ENCODE peak calls at places on chromosomes 13 and 19, in ten cellular contexts. T is foreskin fibroblast, P is uterus, U is HFF-Myc, H is upper lobe of right lung, K is cardiac muscle cell, S is SK-N-SH, W is stomach, D is nephron progenitor cell, A is HFFc6. C is an unnamed sample.

GRCh38 chr19:46426506-46427162 is 2.1 kb downstream of the PNMA8C start:
- DNase-seq in P (peak), K (peak), D (peak), S (peak), T (peak), W (peak), U (peak), H (peak), A (peak), C (peak)

GRCh38 chr19:29666634-29667389 is 1.6 kb downstream of the PLEKHF1 start:
- DNase-seq in A (peak), H (peak), W (peak), U (no peak), S (no peak), K (peak), P (peak), D (peak), T (peak), C (no peak)

GRCh38 chr19:17107546-17108452 is 32.2 kb downstream of the MYO9B start:
- DNase-seq in S (peak), W (peak), T (peak), H (peak), D (peak), K (no peak), U (peak), A (peak), P (peak), C (no peak)

GRCh38 chr13:36673838-36674326 is at the start of gene SERTM1:
- DNase-seq in S (peak), H (peak), D (peak), W (no peak), A (no peak), P (peak), T (no peak), U (no peak), K (peak), C (no peak)

GRCh38 chr19:46404039-46404883 is 9.1 kb downstream of the CCDC8 start:
- DNase-seq in D (peak), H (no peak), A (no peak), T (peak), P (peak), S (no peak), W (peak), U (no peak), K (peak), C (no peak)

GRCh38 chr19:1748115-1748702 is 5.1 kb upstream of the ONECUT3 start:
- DNase-seq in S (no peak), U (no peak), K (no peak), P (no peak), H (no peak), W (peak), D (no peak), T (no peak), A (no peak), C (peak)

GRCh38 chr13:50291611-50292010 is 276.4 kb downstream of the KCNRG start:
- DNase-seq in H (no peak), A (no peak), T (no peak), W (no peak), S (no peak), K (no peak), P (no peak), D (no peak), U (no peak), C (no peak)

GRCh38 chr19:38004505-38005223 is 97.7 kb downstream of the SIPA1L3 start:
- DNase-seq in D (peak), K (peak), U (peak), A (peak), S (peak), P (peak), H (peak), T (peak), W (peak), C (peak)

GRCh38 chr19:33377586-33378475 is 4.3 kb downstream of the CEBPG start:
- DNase-seq in D (no peak), H (no peak), A (no peak), T (peak), U (no peak), S (no peak), K (no peak), P (no peak), W (no peak), C (no peak)

GRCh38 chr19:4474504-4475136 is 2.5 kb downstream of the HDGFL2 start:
- DNase-seq in D (peak), K (peak), H (no peak), U (no peak), P (no peak), A (peak), W (no peak), T (peak), S (peak), C (peak)

GRCh38 chr19:11560404-11560988 is 1.5 kb upstream of the ELOF1 start:
- DNase-seq in K (peak), U (peak), A (peak), H (no peak), W (peak), S (peak), D (peak), T (peak), P (no peak), C (peak)

GRCh38 chr19:44615529-44616247 is 2.3 kb downstream of the IGSF23 start:
- DNase-seq in W (no peak), P (no peak), U (no peak), D (no peak), T (no peak), K (no peak), H (no peak), S (no peak), A (no peak), C (no peak)

GRCh38 chr13:22880756-22881701 is 299.8 kb upstream of the SGCG start:
- DNase-seq in K (no peak), P (no peak), A (no peak), D (no peak), H (no peak), T (no peak), U (no peak), S (no peak), W (no peak), C (no peak)

GRCh38 chr19:45816236-45817009 is 1.3 kb upstream of the RSPH6A start:
- DNase-seq in T (no peak), H (no peak), D (no peak), P (no peak), W (no peak), A (no peak), K (no peak), S (peak), U (no peak), C (no peak)

GRCh38 chr13:59318320-59318930 is 845.3 kb downstream of the DIAPH3 start:
- DNase-seq in H (peak), P (peak), S (peak), W (peak), U (peak), A (peak), K (peak), T (peak), D (peak), C (peak)

GRCh38 chr13:101150998-101151397 is 265.3 kb downstream of the NALCN start:
- DNase-seq in K (peak), A (peak), P (no peak), S (peak), T (peak), W (no peak), H (no peak), U (no peak), D (no peak), C (no peak)

GRCh38 chr13:43905435-43906031 is 25.8 kb downstream of the LACC1 start:
- DNase-seq in H (no peak), K (peak), D (peak), A (peak), S (peak), U (peak), W (no peak), T (peak), P (peak), C (peak)

GRCh38 chr19:46133777-46134231 is 9.3 kb upstream of the IGFL3 start:
- DNase-seq in A (no peak), W (no peak), S (no peak), D (no peak), U (no peak), K (no peak), T (no peak), P (no peak), H (no peak), C (no peak)

GRCh38 chr19:7159105-7159933 is 89.8 kb downstream of the ZNF557 start:
- DNase-seq in W (no peak), K (peak), U (peak), D (no peak), H (no peak), T (peak), A (peak), P (peak), S (no peak), C (no peak)

GRCh38 chr13:31797154-31797775 is 57.9 kb downstream of the RXFP2 start:
- DNase-seq in U (peak), W (no peak), S (peak), T (no peak), A (peak), P (no peak), H (no peak), D (no peak), K (peak), C (no peak)

GRCh38 chr19:18428837-18429674 is 8.9 kb downstream of the ISYNA1 start:
- DNase-seq in T (peak), K (peak), D (peak), U (no peak), S (peak), H (peak), A (peak), W (peak), P (peak), C (peak)

GRCh38 chr19:38006361-38007045 is 99.5 kb downstream of the SIPA1L3 start:
- DNase-seq in S (no peak), A (no peak), D (no peak), T (no peak), H (no peak), W (no peak), K (no peak), U (no peak), P (no peak), C (no peak)

GRCh38 chr13:112067121-112067741 is at the start of gene SOX1:
- DNase-seq in W (no peak), P (no peak), D (peak), H (no peak), A (no peak), T (no peak), K (peak), U (no peak), S (no peak), C (peak)

GRCh38 chr19:32889137-32889934 is 19.8 kb upstream of the SLC7A9 start:
- DNase-seq in D (no peak), K (no peak), H (peak), T (no peak), S (no peak), W (no peak), U (no peak), A (no peak), P (no peak), C (no peak)

GRCh38 chr19:35168261-35168660 is 13.7 kb downstream of the FXYD5 start:
- DNase-seq in K (no peak), U (no peak), T (no peak), P (no peak), W (no peak), A (peak), D (no peak), H (peak), S (no peak), C (peak)

GRCh38 chr13:97781891-97782305 is 171.6 kb upstream of the IPO5 start:
- DNase-seq in A (no peak), W (no peak), H (no peak), T (no peak), D (no peak), K (no peak), S (no peak), P (no peak), U (no peak), C (no peak)

GRCh38 chr13:20369886-20370361 is 137.8 kb upstream of the GJB6 start:
- DNase-seq in D (no peak), S (no peak), H (no peak), A (no peak), K (no peak), P (no peak), U (no peak), W (no peak), T (no peak), C (no peak)

GRCh38 chr13:23541221-23541620 is 29.0 kb upstream of the TNFRSF19 start:
- DNase-seq in S (no peak), U (no peak), W (no peak), P (no peak), K (no peak), A (no peak), D (no peak), T (peak), H (no peak), C (no peak)

GRCh38 chr13:48334534-48335127 is 31.1 kb downstream of the RB1 start:
- DNase-seq in W (no peak), P (no peak), U (no peak), K (peak), T (peak), D (no peak), A (peak), S (peak), H (no peak), C (peak)

GRCh38 chr19:8827277-8827676 is 4.8 kb downstream of the ZNF558 start:
- DNase-seq in W (no peak), D (no peak), U (no peak), P (no peak), S (no peak), T (no peak), K (no peak), A (no peak), H (no peak), C (no peak)

GRCh38 chr13:26589754-26590153 is 32.3 kb downstream of the WASF3 start:
- DNase-seq in U (no peak), T (no peak), S (no peak), H (no peak), W (peak), A (no peak), D (no peak), P (peak), K (no peak), C (no peak)

GRCh38 chr19:49488863-49489537 is 1.6 kb downstream of the RPL13A start:
- DNase-seq in A (no peak), S (no peak), W (no peak), D (no peak), K (no peak), U (no peak), H (no peak), P (no peak), T (no peak), C (no peak)

GRCh38 chr19:51327066-51327985 is 14.6 kb downstream of the VSIG10L start:
- DNase-seq in P (no peak), A (no peak), S (no peak), K (peak), U (no peak), T (peak), H (peak), W (peak), D (peak), C (peak)
- TF ChIP-seq CTCF in P (no peak), A (no peak), S (no peak), K (peak), U (no peak), T (no peak), H (peak), W (no peak), D (no peak), C (peak)

GRCh38 chr19:56119585-56119978 is 1.5 kb downstream of the ZNF787 start:
- DNase-seq in T (peak), D (no peak), H (peak), S (peak), P (no peak), K (no peak), W (peak), U (no peak), A (peak), C (no peak)

GRCh38 chr19:56121180-56122167 is at the start of gene ZNF787:
- DNase-seq in U (peak), S (peak), T (peak), W (peak), P (peak), H (peak), A (peak), D (peak), K (peak), C (peak)

GRCh38 chr19:56120002-56120370 is 1.1 kb downstream of the ZNF787 start:
- DNase-seq in U (no peak), P (no peak), D (no peak), K (no peak), H (no peak), T (no peak), A (no peak), S (no peak), W (no peak), C (no peak)

GRCh38 chr19:56118666-56119584 is 2.2 kb downstream of the ZNF787 start:
- DNase-seq in D (no peak), T (no peak), K (no peak), A (no peak), U (no peak), P (no peak), S (no peak), W (no peak), H (no peak), C (no peak)

GRCh38 chr19:56120371-56121179 is 520 bp downstream of the ZNF787 start:
- DNase-seq in H (peak), T (peak), A (peak), D (peak), P (peak), U (no peak), K (peak), W (peak), S (peak), C (peak)
- TF ChIP-seq CTCF in H (peak), T (peak), A (peak), D (no peak), P (no peak), U (peak), K (peak), W (no peak), S (peak), C (peak)

DNA sequence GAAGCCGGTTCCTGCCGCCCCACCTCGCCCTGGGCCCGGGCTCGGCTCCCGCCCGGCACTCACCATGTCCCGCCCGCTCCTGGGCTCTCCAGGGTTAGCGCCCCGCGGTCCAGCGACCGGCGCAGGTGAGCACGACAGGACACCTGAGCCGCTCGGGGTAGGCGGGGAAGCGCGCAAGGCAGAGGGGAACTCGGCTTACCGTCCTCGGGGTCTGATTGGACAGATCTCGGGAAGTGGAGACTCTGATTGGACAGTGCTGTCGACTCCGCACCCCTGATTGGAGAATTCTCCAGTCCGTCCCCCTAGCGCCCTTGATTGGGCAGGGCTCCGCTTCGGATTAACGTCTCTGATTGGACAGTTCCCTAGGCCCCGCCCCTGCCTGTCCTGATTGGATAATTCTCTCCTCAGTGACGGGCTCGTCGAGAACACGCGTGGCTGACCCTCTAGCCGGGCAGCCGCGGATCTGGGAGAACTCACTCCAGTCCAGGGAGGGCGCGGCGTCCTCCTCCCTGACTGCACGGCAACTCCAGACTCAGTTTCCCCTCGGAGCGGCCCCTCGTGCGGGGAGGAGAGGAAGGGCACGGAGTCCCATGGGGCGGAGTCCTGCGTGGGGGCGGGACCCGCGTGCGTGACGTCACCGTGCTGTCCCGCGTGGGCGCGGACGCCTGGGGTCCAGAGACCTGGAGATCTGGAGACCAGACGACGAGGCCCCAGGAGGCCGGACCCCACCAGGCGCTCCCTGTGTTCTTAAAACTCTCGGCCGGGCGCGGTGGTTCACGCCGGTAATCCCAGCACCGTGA is at the start of gene ZNF77:
- DNase-seq in W (peak), S (peak), T (peak), K (peak), D (peak), P (peak), U (peak), A (peak), H (peak), C (peak)
- TF ChIP-seq CTCF in W (no peak), S (no peak), T (no peak), K (no peak), D (no peak), P (peak), U (no peak), A (peak), H (peak), C (no peak)

DNA sequence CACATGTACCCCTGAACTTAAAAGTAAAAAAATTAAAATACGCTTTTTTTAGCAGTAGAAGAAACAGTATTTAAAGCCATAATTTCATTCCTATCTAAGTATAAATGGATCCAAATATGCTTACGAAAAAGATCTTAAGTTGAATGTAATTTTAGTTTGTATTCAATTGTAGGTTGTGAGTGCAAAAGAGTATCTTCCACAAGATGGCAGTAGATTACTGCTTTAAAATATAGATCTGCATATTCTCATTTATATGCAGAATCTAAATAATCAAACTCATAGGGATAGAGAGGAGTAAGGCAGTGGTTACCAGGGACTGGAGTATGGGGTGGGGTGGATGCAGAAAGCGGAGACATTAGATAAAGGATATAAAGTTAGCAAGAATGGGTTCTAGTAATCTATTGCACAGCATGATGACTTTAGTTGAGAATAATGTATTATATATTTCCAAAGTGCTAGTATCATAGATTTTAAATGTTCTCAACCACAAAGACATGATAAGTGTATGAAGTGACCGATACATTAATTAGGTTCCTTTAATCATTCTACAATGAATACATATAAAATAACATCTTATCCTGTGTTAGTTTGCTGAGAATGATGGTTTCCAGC is 14.2 kb downstream of the OR7A17 start:
- DNase-seq in D (no peak), K (no peak), P (no peak), U (no peak), T (peak), A (no peak), S (peak), W (no peak), H (no peak), C (peak)
- TF ChIP-seq CTCF in D (peak), K (peak), P (no peak), U (peak), T (peak), A (peak), S (peak), W (no peak), H (peak), C (no peak)

GRCh38 chr13:30681489-30682242 is 53.7 kb upstream of the ALOX5AP start:
- DNase-seq in A (peak), T (peak), U (no peak), D (no peak), P (peak), K (no peak), H (no peak), S (peak), W (no peak), C (no peak)

GRCh38 chr13:30671271-30671815 is 53.6 kb downstream of the USPL1 start:
- DNase-seq in D (no peak), H (no peak), K (no peak), P (no peak), S (no peak), W (no peak), A (no peak), T (no peak), U (no peak), C (no peak)

GRCh38 chr13:30673669-30674521 is 56.2 kb downstream of the USPL1 start:
- DNase-seq in A (peak), S (peak), U (peak), W (peak), D (peak), P (peak), T (peak), H (peak), K (peak), C (peak)

GRCh38 chr13:30679483-30680330 is 55.6 kb upstream of the ALOX5AP start:
- DNase-seq in S (peak), K (peak), A (no peak), T (no peak), D (peak), H (no peak), U (no peak), P (no peak), W (no peak), C (peak)

GRCh38 chr13:30676672-30677071 is 58.7 kb upstream of the ALOX5AP start:
- DNase-seq in S (no peak), W (no peak), T (no peak), P (no peak), A (peak), U (no peak), D (no peak), H (no peak), K (peak), C (no peak)
- TF ChIP-seq CTCF in S (peak), W (no peak), T (peak), P (no peak), A (peak), U (peak), D (peak), H (no peak), K (peak), C (no peak)

C was measured in GM13976.